ENCODE peak calls at places on chromosomes 1 and 21, in ten cellular contexts. One of them, this sample, is unnamed.

GRCh38 chr1:88730995-88731394 is 46.9 kb downstream of the PKN2 start:
- DNase-seq in body of pancreas: no peak
- DNase-seq in stimulated activated CD4-positive, alpha-beta T cell treated with anti-CD3 and anti-CD28 coated beads, Interleukin-1b, Interleukin-23, amount 100 ng/mL, for 4 hours: no peak
- DNase-seq in NCI-H2029: peak
- DNase-seq in left cardiac atrium: no peak
- DNase-seq in AG04450: no peak
- DNase-seq in endothelial cell: no peak
- DNase-seq in MV-4-11: no peak
- DNase-seq in left ventricle myocardium superior: no peak
- DNase-seq in AG08396: no peak
- DNase-seq in this sample: no peak

GRCh38 chr21:35257413-35257812 is 208.3 kb upstream of the RUNX1 start:
- DNase-seq in AG08396: peak
- DNase-seq in stimulated activated CD4-positive, alpha-beta T cell treated with anti-CD3 and anti-CD28 coated beads, Interleukin-1b, Interleukin-23, amount 100 ng/mL, for 4 hours: no peak
- DNase-seq in NCI-H2029: peak
- DNase-seq in body of pancreas: peak
- DNase-seq in MV-4-11: no peak
- DNase-seq in AG04450: peak
- DNase-seq in left ventricle myocardium superior: peak
- DNase-seq in left cardiac atrium: peak
- DNase-seq in endothelial cell: no peak
- DNase-seq in this sample: peak

GRCh38 chr1:20507248-20507563 is 745 bp downstream of the MUL1 start:
- DNase-seq in left cardiac atrium: no peak
- DNase-seq in left ventricle myocardium superior: no peak
- DNase-seq in body of pancreas: no peak
- DNase-seq in AG08396: no peak
- DNase-seq in endothelial cell: no peak
- DNase-seq in stimulated activated CD4-positive, alpha-beta T cell treated with anti-CD3 and anti-CD28 coated beads, Interleukin-1b, Interleukin-23, amount 100 ng/mL, for 4 hours: no peak
- DNase-seq in NCI-H2029: no peak
- DNase-seq in AG04450: no peak
- DNase-seq in MV-4-11: no peak
- DNase-seq in this sample: no peak

GRCh38 chr1:9901148-9902059 is 8.7 kb downstream of the CTNNBIP1 start:
- DNase-seq in stimulated activated CD4-positive, alpha-beta T cell treated with anti-CD3 and anti-CD28 coated beads, Interleukin-1b, Interleukin-23, amount 100 ng/mL, for 4 hours: no peak
- DNase-seq in MV-4-11: no peak
- DNase-seq in body of pancreas: peak
- DNase-seq in AG04450: no peak
- DNase-seq in NCI-H2029: no peak
- DNase-seq in left cardiac atrium: peak
- DNase-seq in endothelial cell: no peak
- DNase-seq in left ventricle myocardium superior: peak
- DNase-seq in AG08396: no peak
- DNase-seq in this sample: peak

GRCh38 chr1:97097404-97097925 is 375.9 kb downstream of the PTBP2 start:
- DNase-seq in left cardiac atrium: no peak
- DNase-seq in MV-4-11: no peak
- DNase-seq in AG08396: no peak
- DNase-seq in stimulated activated CD4-positive, alpha-beta T cell treated with anti-CD3 and anti-CD28 coated beads, Interleukin-1b, Interleukin-23, amount 100 ng/mL, for 4 hours: no peak
- DNase-seq in left ventricle myocardium superior: no peak
- DNase-seq in AG04450: no peak
- DNase-seq in endothelial cell: no peak
- DNase-seq in body of pancreas: no peak
- DNase-seq in NCI-H2029: no peak
- DNase-seq in this sample: no peak

GRCh38 chr1:87410771-87411170 is 82.1 kb downstream of the LMO4 start:
- DNase-seq in AG08396: no peak
- DNase-seq in stimulated activated CD4-positive, alpha-beta T cell treated with anti-CD3 and anti-CD28 coated beads, Interleukin-1b, Interleukin-23, amount 100 ng/mL, for 4 hours: no peak
- DNase-seq in endothelial cell: no peak
- DNase-seq in left ventricle myocardium superior: peak
- DNase-seq in body of pancreas: no peak
- DNase-seq in left cardiac atrium: peak
- DNase-seq in NCI-H2029: peak
- DNase-seq in MV-4-11: no peak
- DNase-seq in AG04450: no peak
- DNase-seq in this sample: peak

GRCh38 chr1:203264052-203264501 is 34.6 kb upstream of the CHIT1 start:
- DNase-seq in endothelial cell: no peak
- DNase-seq in left ventricle myocardium superior: no peak
- DNase-seq in AG04450: no peak
- DNase-seq in MV-4-11: no peak
- DNase-seq in AG08396: no peak
- DNase-seq in NCI-H2029: no peak
- DNase-seq in left cardiac atrium: no peak
- DNase-seq in stimulated activated CD4-positive, alpha-beta T cell treated with anti-CD3 and anti-CD28 coated beads, Interleukin-1b, Interleukin-23, amount 100 ng/mL, for 4 hours: no peak
- DNase-seq in body of pancreas: no peak
- DNase-seq in this sample: no peak

GRCh38 chr1:218823291-218823900 is 350.3 kb upstream of the LYPLAL1 start:
- DNase-seq in MV-4-11: peak
- DNase-seq in left ventricle myocardium superior: no peak
- DNase-seq in NCI-H2029: no peak
- DNase-seq in left cardiac atrium: no peak
- DNase-seq in body of pancreas: no peak
- DNase-seq in AG08396: peak
- DNase-seq in AG04450: peak
- DNase-seq in endothelial cell: no peak
- DNase-seq in stimulated activated CD4-positive, alpha-beta T cell treated with anti-CD3 and anti-CD28 coated beads, Interleukin-1b, Interleukin-23, amount 100 ng/mL, for 4 hours: no peak
- DNase-seq in this sample: no peak

GRCh38 chr21:45387506-45387905 is 17.5 kb upstream of the COL18A1 start:
- DNase-seq in body of pancreas: peak
- DNase-seq in left cardiac atrium: peak
- DNase-seq in left ventricle myocardium superior: peak
- DNase-seq in endothelial cell: no peak
- DNase-seq in NCI-H2029: no peak
- DNase-seq in AG04450: no peak
- DNase-seq in AG08396: no peak
- DNase-seq in MV-4-11: no peak
- DNase-seq in stimulated activated CD4-positive, alpha-beta T cell treated with anti-CD3 and anti-CD28 coated beads, Interleukin-1b, Interleukin-23, amount 100 ng/mL, for 4 hours: no peak
- DNase-seq in this sample: peak

This sample was measured in left ventricle myocardium inferior.